ENCODE peak calls at places on chromosomes 1 and 21, in five cellular contexts. H is GM23338, F is colonic mucosa, Q is Karpas-422, D is DND-41. P is an unnamed sample.

GRCh38 chr1:157484573-157484972 is 67.7 kb downstream of the FCRL5 start:
- DNase-seq in F (no peak), D (no peak), H (no peak), Q (no peak), P (no peak)

GRCh38 chr1:168365719-168366474 is 85.2 kb downstream of the TBX19 start:
- DNase-seq in H (peak; percentile 44), D (no peak), Q (peak; percentile 59), F (no peak), P (no peak)

GRCh38 chr21:16113052-16113715 is 383.4 kb downstream of the USP25 start:
- DNase-seq in D (no peak), F (peak; percentile 29), Q (no peak), H (no peak), P (no peak)

GRCh38 chr1:245245021-245245667 is 90.4 kb downstream of the KIF26B start:
- DNase-seq in D (no peak), Q (no peak), H (no peak), F (peak; percentile 69), P (no peak)

GRCh38 chr1:55848906-55849305 is 633.7 kb upstream of the USP24 start:
- DNase-seq in Q (no peak), H (peak; percentile 68), D (no peak), F (no peak), P (no peak)

GRCh38 chr1:156896490-156897033 is 3.0 kb downstream of the PEAR1 start:
- DNase-seq in F (no peak), D (no peak), Q (no peak), H (peak; percentile 56), P (no peak)

GRCh38 chr21:37467082-37467481 is 100.5 kb downstream of the DYRK1A start:
- DNase-seq in Q (no peak), H (no peak), F (no peak), D (no peak), P (no peak)

GRCh38 chr1:112990271-112990670 is 34.3 kb upstream of the SLC16A1 start:
- DNase-seq in Q (no peak), H (no peak), D (no peak), F (no peak), P (no peak)

GRCh38 chr21:46596201-46596600 is 8.7 kb downstream of the S100B start:
- DNase-seq in D (no peak), H (no peak), F (no peak), Q (no peak), P (no peak)

GRCh38 chr1:9321480-9321849 is 28.8 kb downstream of the SPSB1 start:
- DNase-seq in Q (no peak), F (no peak), D (no peak), H (no peak), P (no peak)

GRCh38 chr1:9222846-9223625 is 11.5 kb upstream of the H6PD start:
- DNase-seq in F (no peak), D (no peak), Q (no peak), H (no peak), P (no peak)

GRCh38 chr1:107588321-107588720 is 376.7 kb downstream of the VAV3 start:
- DNase-seq in D (no peak), H (no peak), F (no peak), Q (no peak), P (no peak)

GRCh38 chr1:11528636-11529121 is 49.7 kb downstream of the DISP3 start:
- DNase-seq in H (no peak), F (no peak), D (no peak), Q (no peak), P (no peak)

GRCh38 chr1:50126962-50127715 is 18.4 kb downstream of the ELAVL4 start:
- DNase-seq in Q (no peak), F (no peak), D (no peak), H (no peak), P (no peak)

GRCh38 chr21:34579411-34579810 is 35.5 kb downstream of the RCAN1 start:
- DNase-seq in H (no peak), F (no peak), D (no peak), Q (no peak), P (no peak)

GRCh38 chr1:240282061-240282830 is 190.6 kb downstream of the FMN2 start:
- DNase-seq in F (peak; percentile 60), D (no peak), H (peak; percentile 4), Q (no peak), P (no peak)

GRCh38 chr1:172698224-172698623 is 39.3 kb downstream of the FASLG start:
- DNase-seq in F (no peak), D (no peak), Q (no peak), H (no peak), P (no peak)

GRCh38 chr1:21935393-21935804 is 1.7 kb downstream of the HSPG2 start:
- DNase-seq in Q (no peak), F (no peak), D (no peak), H (no peak), P (no peak)

GRCh38 chr1:41431490-41432350 is 52.8 kb downstream of the EDN2 start:
- DNase-seq in F (no peak), D (no peak), Q (no peak), H (no peak), P (no peak)

GRCh38 chr1:211734359-211734758 is 58.9 kb upstream of the NEK2 start:
- DNase-seq in F (no peak), Q (no peak), D (no peak), H (no peak), P (no peak)

GRCh38 chr1:23964790-23965740 is 5.4 kb downstream of the PNRC2 start:
- DNase-seq in D (no peak), Q (peak; percentile 59), H (no peak), F (no peak), P (no peak)

GRCh38 chr1:179773264-179773663 is 30.2 kb downstream of the FAM163A start:
- DNase-seq in F (no peak), H (no peak), Q (no peak), D (no peak), P (no peak)

GRCh38 chr1:76942549-76942948 is 75.3 kb downstream of the ST6GALNAC5 start:
- DNase-seq in D (no peak), F (no peak), H (no peak), Q (no peak), P (no peak)

GRCh38 chr1:147384805-147385204 is 142.3 kb downstream of the CHD1L start:
- DNase-seq in F (no peak), H (no peak), D (no peak), Q (no peak), P (no peak)

GRCh38 chr1:19404748-19405147 is 80.6 kb downstream of the CAPZB start:
- DNase-seq in H (no peak), F (no peak), D (no peak), Q (no peak), P (no peak)

GRCh38 chr1:19407494-19408096 is 77.7 kb downstream of the CAPZB start:
- DNase-seq in D (no peak), F (no peak), Q (no peak), H (no peak), P (no peak)

GRCh38 chr1:19405195-19405760 is 80.1 kb downstream of the CAPZB start:
- DNase-seq in D (peak; percentile 8), H (peak; percentile 50), F (no peak), Q (no peak), P (no peak)

GRCh38 chr1:19405761-19406481 is 79.4 kb downstream of the CAPZB start:
- DNase-seq in D (peak; percentile 76), F (peak; percentile 33), Q (no peak), H (peak; percentile 55), P (peak; percentile 46)

DNA sequence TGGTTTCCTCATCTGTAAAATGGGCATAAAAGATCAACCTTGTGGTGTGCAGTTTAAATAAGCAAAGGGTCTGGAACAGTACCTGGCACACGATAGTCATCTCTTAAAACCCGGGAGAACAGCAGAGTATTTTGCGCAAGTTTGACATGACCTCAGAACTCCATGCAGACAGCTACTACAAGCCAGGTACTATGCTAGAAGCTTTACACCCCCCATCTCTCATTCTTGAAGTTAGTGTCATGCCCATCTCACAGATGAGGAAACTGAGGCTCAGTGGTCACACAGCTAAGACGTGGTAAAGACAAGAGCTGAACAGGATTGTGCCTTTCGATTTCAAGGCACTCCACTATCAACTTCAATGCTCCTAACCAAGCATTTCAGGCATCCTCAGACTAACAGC is 78.7 kb downstream of the CAPZB start:
- DNase-seq in F (no peak), H (no peak), Q (no peak), D (no peak), P (no peak)
- H3K27ac ChIP-seq in F (no peak overlapping the region), H (no peak overlapping the region), Q (no peak overlapping the region), D (no peak overlapping the region), P (no peak overlapping the region)

GRCh38 chr1:44735992-44736391 is 3.6 kb upstream of the KIF2C start:
- DNase-seq in F (no peak), H (no peak), D (no peak), Q (no peak), P (no peak)

GRCh38 chr1:44739361-44740178 is at the start of gene KIF2C:
- DNase-seq in F (peak; percentile 98), D (peak; percentile 98), H (peak; percentile 99), Q (peak; percentile 99), P (peak; percentile 94)

DNA sequence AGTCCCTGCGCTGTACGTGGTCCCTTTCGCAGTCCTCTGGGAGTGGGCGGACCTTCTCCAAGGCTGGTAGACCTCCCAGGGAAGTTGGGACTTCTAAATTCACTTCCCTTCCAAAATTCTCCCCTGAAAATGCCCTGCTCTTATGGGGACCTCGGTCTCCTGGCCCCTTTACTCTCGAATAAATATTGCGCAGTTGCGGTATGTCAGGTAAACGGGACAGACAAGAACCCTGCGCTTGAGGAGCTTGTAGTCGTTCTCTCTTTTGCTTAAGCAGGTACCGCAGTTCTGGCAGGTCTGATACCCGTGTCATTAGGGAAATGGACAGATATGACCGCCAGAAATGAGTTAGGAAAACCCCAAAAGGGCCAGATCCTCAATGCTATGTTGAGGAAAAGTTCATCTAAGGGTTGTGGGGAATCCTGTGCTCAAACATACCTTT is 561 bp downstream of the KIF2C start:
- DNase-seq in F (peak; percentile 30), D (no peak), Q (no peak), H (no peak), P (no peak)
- H3K27ac ChIP-seq in F (no peak overlapping the region), D (peak overlapping the region; percentile 92), Q (peak overlapping the region; percentile 64), H (peak overlapping the region; percentile 87), P (peak overlapping the region; percentile 84)

GRCh38 chr1:89602871-89603404 is 30.0 kb upstream of the LRRC8C start:
- DNase-seq in F (no peak), D (no peak), H (no peak), Q (no peak), P (no peak)

GRCh38 chr1:89594096-89594740 is 38.7 kb upstream of the LRRC8C start:
- DNase-seq in Q (no peak), H (no peak), F (no peak), D (no peak), P (no peak)

GRCh38 chr1:89599332-89599630 is 33.6 kb upstream of the LRRC8C start:
- DNase-seq in Q (no peak), D (no peak), F (no peak), H (no peak), P (no peak)

GRCh38 chr1:89600792-89601191 is 32.1 kb upstream of the LRRC8C start:
- DNase-seq in H (no peak), D (no peak), F (no peak), Q (no peak), P (no peak)

GRCh38 chr1:89598450-89599331 is 34.2 kb upstream of the LRRC8C start:
- DNase-seq in F (no peak), Q (peak; percentile 74), H (peak; percentile 74), D (peak; percentile 10), P (no peak)
- H3K27ac ChIP-seq in F (no peak overlapping the region), Q (no peak overlapping the region), H (peak overlapping the region; percentile 80), D (no peak overlapping the region), P (no peak overlapping the region)

DNA sequence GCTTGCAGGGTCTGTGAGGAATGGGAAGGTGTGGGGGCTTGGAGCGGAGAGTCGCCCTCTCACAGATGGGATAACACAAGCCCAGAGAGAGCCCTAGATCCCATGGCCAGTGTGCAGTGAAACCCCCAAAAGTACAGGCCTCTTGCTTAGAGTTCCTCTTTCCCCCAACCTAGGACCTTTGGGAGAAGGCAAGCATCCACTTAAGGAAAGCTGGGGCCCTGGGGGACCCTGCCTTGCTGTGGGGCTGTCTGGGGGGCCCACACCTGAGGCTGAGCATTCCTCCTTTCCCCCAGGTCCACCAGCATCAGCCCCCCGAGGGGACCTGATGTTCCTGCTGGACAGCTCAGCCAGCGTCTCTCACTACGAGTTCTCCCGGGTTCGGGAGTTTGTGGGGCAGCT is 1.1 kb downstream of the VWA1 start:
- DNase-seq in Q (no peak), D (no peak), F (no peak), H (no peak), P (no peak)
- H3K27ac ChIP-seq in Q (no peak overlapping the region), D (no peak overlapping the region), F (no peak overlapping the region), H (no peak overlapping the region), P (no peak overlapping the region)